ENCODE peak calls at places on chromosomes 1 and 21, in seven cellular contexts. One of them, this sample, is unnamed.

GRCh38 chr1:205849619-205850355 is at the start of gene PM20D1:
- DNase-seq in GM12891: peak
- DNase-seq in BJ: no peak
- DNase-seq in substantia nigra: peak
- DNase-seq in right lobe of liver: peak
- DNase-seq in Peyer's patch: peak
- DNase-seq in lung microvascular endothelial cell: peak
- DNase-seq in this sample: peak

GRCh38 chr1:9186082-9186859 is 48.3 kb upstream of the H6PD start:
- DNase-seq in GM12891: no peak
- DNase-seq in BJ: no peak
- DNase-seq in substantia nigra: no peak
- DNase-seq in right lobe of liver: no peak
- DNase-seq in Peyer's patch: no peak
- DNase-seq in lung microvascular endothelial cell: no peak
- DNase-seq in this sample: no peak

GRCh38 chr1:248811514-248812490 is 13.9 kb downstream of the SH3BP5L start:
- DNase-seq in GM12891: no peak
- DNase-seq in BJ: no peak
- DNase-seq in substantia nigra: no peak
- DNase-seq in right lobe of liver: peak
- DNase-seq in Peyer's patch: no peak
- DNase-seq in lung microvascular endothelial cell: no peak
- DNase-seq in this sample: no peak

GRCh38 chr1:87449348-87449963 is 120.8 kb downstream of the LMO4 start:
- DNase-seq in GM12891: peak
- DNase-seq in BJ: no peak
- DNase-seq in substantia nigra: no peak
- DNase-seq in right lobe of liver: peak
- DNase-seq in Peyer's patch: no peak
- DNase-seq in lung microvascular endothelial cell: peak
- DNase-seq in this sample: no peak

GRCh38 chr1:230170153-230170547 is 103.1 kb downstream of the GALNT2 start:
- DNase-seq in GM12891: no peak
- DNase-seq in BJ: no peak
- DNase-seq in substantia nigra: no peak
- DNase-seq in right lobe of liver: no peak
- DNase-seq in Peyer's patch: no peak
- DNase-seq in lung microvascular endothelial cell: no peak
- DNase-seq in this sample: no peak

GRCh38 chr1:209406111-209406654 is 177.3 kb upstream of the CAMK1G start:
- DNase-seq in GM12891: no peak
- DNase-seq in BJ: no peak
- DNase-seq in substantia nigra: no peak
- DNase-seq in right lobe of liver: no peak
- DNase-seq in Peyer's patch: no peak
- DNase-seq in lung microvascular endothelial cell: no peak
- DNase-seq in this sample: no peak

GRCh38 chr1:181604482-181604881 is 121.2 kb downstream of the CACNA1E start:
- DNase-seq in GM12891: no peak
- DNase-seq in BJ: no peak
- DNase-seq in substantia nigra: no peak
- DNase-seq in right lobe of liver: no peak
- DNase-seq in Peyer's patch: no peak
- DNase-seq in lung microvascular endothelial cell: no peak
- DNase-seq in this sample: no peak

GRCh38 chr21:32426592-32427051 is 14.1 kb downstream of the EVA1C start:
- DNase-seq in GM12891: no peak
- DNase-seq in BJ: no peak
- DNase-seq in substantia nigra: peak
- DNase-seq in right lobe of liver: no peak
- DNase-seq in Peyer's patch: no peak
- DNase-seq in lung microvascular endothelial cell: peak
- DNase-seq in this sample: peak

GRCh38 chr1:1891349-1892078 is 627 bp upstream of the GNB1 start:
- DNase-seq in GM12891: peak
- DNase-seq in BJ: no peak
- DNase-seq in substantia nigra: peak
- DNase-seq in right lobe of liver: peak
- DNase-seq in Peyer's patch: peak
- DNase-seq in lung microvascular endothelial cell: peak
- DNase-seq in this sample: peak

GRCh38 chr1:81157686-81158085 is 643.0 kb upstream of the ADGRL2 start:
- DNase-seq in GM12891: no peak
- DNase-seq in BJ: no peak
- DNase-seq in substantia nigra: no peak
- DNase-seq in right lobe of liver: no peak
- DNase-seq in Peyer's patch: no peak
- DNase-seq in lung microvascular endothelial cell: no peak
- DNase-seq in this sample: no peak

GRCh38 chr1:202553560-202554038 is 156.7 kb downstream of the SYT2 start:
- DNase-seq in GM12891: no peak
- DNase-seq in BJ: no peak
- DNase-seq in substantia nigra: no peak
- DNase-seq in right lobe of liver: no peak
- DNase-seq in Peyer's patch: no peak
- DNase-seq in lung microvascular endothelial cell: no peak
- DNase-seq in this sample: no peak

GRCh38 chr21:17492415-17493168 is 20.3 kb upstream of the CXADR start:
- DNase-seq in GM12891: no peak
- DNase-seq in BJ: no peak
- DNase-seq in substantia nigra: no peak
- DNase-seq in right lobe of liver: no peak
- DNase-seq in Peyer's patch: no peak
- DNase-seq in lung microvascular endothelial cell: no peak
- DNase-seq in this sample: no peak

GRCh38 chr1:205519541-205520131 is 15.2 kb downstream of the CDK18 start:
- DNase-seq in GM12891: no peak
- DNase-seq in BJ: no peak
- DNase-seq in substantia nigra: peak
- DNase-seq in right lobe of liver: no peak
- DNase-seq in Peyer's patch: no peak
- DNase-seq in lung microvascular endothelial cell: no peak
- DNase-seq in this sample: no peak

GRCh38 chr1:1081311-1082238 is 7.5 kb upstream of the RNF223 start:
- DNase-seq in GM12891: peak
- DNase-seq in BJ: no peak
- DNase-seq in substantia nigra: no peak
- DNase-seq in right lobe of liver: peak
- DNase-seq in Peyer's patch: peak
- DNase-seq in lung microvascular endothelial cell: no peak
- DNase-seq in this sample: no peak

GRCh38 chr1:70764747-70765146 is 282.9 kb downstream of the PTGER3 start:
- DNase-seq in GM12891: no peak
- DNase-seq in BJ: no peak
- DNase-seq in substantia nigra: no peak
- DNase-seq in right lobe of liver: no peak
- DNase-seq in Peyer's patch: no peak
- DNase-seq in lung microvascular endothelial cell: peak
- DNase-seq in this sample: no peak

GRCh38 chr1:32240140-32240951 is 6.7 kb upstream of the FAM167B start:
- DNase-seq in GM12891: no peak
- DNase-seq in BJ: no peak
- DNase-seq in substantia nigra: peak
- DNase-seq in right lobe of liver: peak
- DNase-seq in Peyer's patch: peak
- DNase-seq in lung microvascular endothelial cell: peak
- DNase-seq in this sample: peak

GRCh38 chr1:53606197-53607095 is 132.5 kb downstream of the GLIS1 start:
- DNase-seq in GM12891: no peak
- DNase-seq in BJ: no peak
- DNase-seq in substantia nigra: no peak
- DNase-seq in right lobe of liver: no peak
- DNase-seq in Peyer's patch: no peak
- DNase-seq in lung microvascular endothelial cell: no peak
- DNase-seq in this sample: no peak

GRCh38 chr1:10733967-10734366 is 62.5 kb downstream of the CASZ1 start:
- DNase-seq in GM12891: peak
- DNase-seq in BJ: no peak
- DNase-seq in substantia nigra: no peak
- DNase-seq in right lobe of liver: no peak
- DNase-seq in Peyer's patch: no peak
- DNase-seq in lung microvascular endothelial cell: no peak
- DNase-seq in this sample: no peak

GRCh38 chr1:51313961-51314777 is 16.2 kb downstream of the TTC39A start:
- DNase-seq in GM12891: no peak
- DNase-seq in BJ: peak
- DNase-seq in substantia nigra: no peak
- DNase-seq in right lobe of liver: peak
- DNase-seq in Peyer's patch: peak
- DNase-seq in lung microvascular endothelial cell: peak
- DNase-seq in this sample: no peak

GRCh38 chr1:221611930-221612777 is 129.7 kb downstream of the DUSP10 start:
- DNase-seq in GM12891: no peak
- DNase-seq in BJ: peak
- DNase-seq in substantia nigra: no peak
- DNase-seq in right lobe of liver: peak
- DNase-seq in Peyer's patch: no peak
- DNase-seq in lung microvascular endothelial cell: peak
- DNase-seq in this sample: no peak

GRCh38 chr1:151816964-151817730 is 11.9 kb upstream of the LINGO4 start:
- DNase-seq in GM12891: no peak
- DNase-seq in BJ: no peak
- DNase-seq in substantia nigra: no peak
- DNase-seq in right lobe of liver: no peak
- DNase-seq in Peyer's patch: no peak
- DNase-seq in lung microvascular endothelial cell: no peak
- DNase-seq in this sample: no peak

GRCh38 chr1:231958448-231958847 is 331.9 kb downstream of the DISC1 start:
- DNase-seq in GM12891: no peak
- DNase-seq in BJ: peak
- DNase-seq in substantia nigra: no peak
- DNase-seq in right lobe of liver: no peak
- DNase-seq in Peyer's patch: no peak
- DNase-seq in lung microvascular endothelial cell: no peak
- DNase-seq in this sample: no peak

GRCh38 chr1:97412155-97412554 is 508.7 kb downstream of the DPYD start:
- DNase-seq in GM12891: no peak
- DNase-seq in BJ: no peak
- DNase-seq in substantia nigra: no peak
- DNase-seq in right lobe of liver: no peak
- DNase-seq in Peyer's patch: no peak
- DNase-seq in lung microvascular endothelial cell: no peak
- DNase-seq in this sample: no peak

GRCh38 chr21:33844104-33844889 is 71.3 kb downstream of the ATP5PO start:
- DNase-seq in GM12891: no peak
- DNase-seq in BJ: peak
- DNase-seq in substantia nigra: no peak
- DNase-seq in right lobe of liver: no peak
- DNase-seq in Peyer's patch: no peak
- DNase-seq in lung microvascular endothelial cell: no peak
- DNase-seq in this sample: no peak

GRCh38 chr1:89724369-89725015 is 91.6 kb downstream of the LRRC8C start:
- DNase-seq in GM12891: no peak
- DNase-seq in BJ: no peak
- DNase-seq in substantia nigra: no peak
- DNase-seq in right lobe of liver: no peak
- DNase-seq in Peyer's patch: no peak
- DNase-seq in lung microvascular endothelial cell: peak
- DNase-seq in this sample: no peak

GRCh38 chr1:230822092-230822581 is 46.2 kb downstream of the C1orf198 start:
- DNase-seq in GM12891: no peak
- DNase-seq in BJ: peak
- DNase-seq in substantia nigra: no peak
- DNase-seq in right lobe of liver: no peak
- DNase-seq in Peyer's patch: no peak
- DNase-seq in lung microvascular endothelial cell: peak
- DNase-seq in this sample: no peak

GRCh38 chr21:20538039-20538658 is 460.1 kb upstream of the NCAM2 start:
- DNase-seq in GM12891: no peak
- DNase-seq in BJ: no peak
- DNase-seq in substantia nigra: no peak
- DNase-seq in right lobe of liver: no peak
- DNase-seq in Peyer's patch: no peak
- DNase-seq in lung microvascular endothelial cell: no peak
- DNase-seq in this sample: no peak

GRCh38 chr1:227898502-227899140 is 49.1 kb downstream of the WNT9A start:
- DNase-seq in GM12891: no peak
- DNase-seq in BJ: no peak
- DNase-seq in substantia nigra: no peak
- DNase-seq in right lobe of liver: peak
- DNase-seq in Peyer's patch: peak
- DNase-seq in lung microvascular endothelial cell: no peak
- DNase-seq in this sample: no peak

GRCh38 chr1:19647643-19648042 is 3.5 kb downstream of the NBL1 start:
- DNase-seq in GM12891: no peak
- DNase-seq in BJ: no peak
- DNase-seq in substantia nigra: no peak
- DNase-seq in right lobe of liver: no peak
- DNase-seq in Peyer's patch: peak
- DNase-seq in lung microvascular endothelial cell: peak
- DNase-seq in this sample: no peak

GRCh38 chr1:154791292-154792278 is 78.5 kb downstream of the KCNN3 start:
- DNase-seq in GM12891: peak
- DNase-seq in BJ: no peak
- DNase-seq in substantia nigra: no peak
- DNase-seq in right lobe of liver: peak
- DNase-seq in Peyer's patch: no peak
- DNase-seq in lung microvascular endothelial cell: peak
- DNase-seq in this sample: no peak

GRCh38 chr1:219876798-219877209 is 51.6 kb downstream of the SLC30A10 start:
- DNase-seq in GM12891: no peak
- DNase-seq in BJ: no peak
- DNase-seq in substantia nigra: no peak
- DNase-seq in right lobe of liver: no peak
- DNase-seq in Peyer's patch: no peak
- DNase-seq in lung microvascular endothelial cell: no peak
- DNase-seq in this sample: no peak

GRCh38 chr1:66436378-66437135 is 97.4 kb upstream of the SGIP1 start:
- DNase-seq in GM12891: no peak
- DNase-seq in BJ: peak
- DNase-seq in substantia nigra: no peak
- DNase-seq in right lobe of liver: no peak
- DNase-seq in Peyer's patch: no peak
- DNase-seq in lung microvascular endothelial cell: peak
- DNase-seq in this sample: no peak

GRCh38 chr1:6545276-6545934 is 8.9 kb downstream of the NOL9 start:
- DNase-seq in GM12891: no peak
- DNase-seq in BJ: no peak
- DNase-seq in substantia nigra: no peak
- DNase-seq in right lobe of liver: no peak
- DNase-seq in Peyer's patch: no peak
- DNase-seq in lung microvascular endothelial cell: peak
- DNase-seq in this sample: no peak

GRCh38 chr1:102550729-102551384 is 554.1 kb upstream of the OLFM3 start:
- DNase-seq in GM12891: no peak
- DNase-seq in BJ: no peak
- DNase-seq in substantia nigra: no peak
- DNase-seq in right lobe of liver: peak
- DNase-seq in Peyer's patch: no peak
- DNase-seq in lung microvascular endothelial cell: no peak
- DNase-seq in this sample: no peak

GRCh38 chr1:46557403-46557802 is 6.0 kb upstream of the KNCN start:
- DNase-seq in GM12891: no peak
- DNase-seq in BJ: no peak
- DNase-seq in substantia nigra: no peak
- DNase-seq in right lobe of liver: no peak
- DNase-seq in Peyer's patch: no peak
- DNase-seq in lung microvascular endothelial cell: no peak
- DNase-seq in this sample: no peak